ENCODE peak calls at places on chromosomes 11 and 22, in nine cellular contexts. One of them, this sample, is unnamed.

GRCh38 chr11:111726301-111726713 is 39.9 kb downstream of the PPP2R1B start:
- DNase-seq in stimulated activated naive CD4-positive, alpha-beta T cell: no peak
- DNase-seq in GM12865: no peak
- DNase-seq in fibroblast of pulmonary artery: no peak
- DNase-seq in BE2C: no peak
- DNase-seq in Calu3: no peak
- DNase-seq in activated T-cell treated with anti-CD3 and anti-CD28 coated beads, Interleukin-2, amount 50 U/mL, for 4 hours: no peak
- DNase-seq in stimulated activated CD4-positive, alpha-beta T cell treated with anti-CD3 and anti-CD28 coated beads, Interleukin-1b, Interleukin-23, amount 100 ng/mL, for 4 hours: no peak
- DNase-seq in GM12891: no peak
- DNase-seq in this sample: no peak

GRCh38 chr22:31142285-31142684 is 2.0 kb upstream of the PLA2G3 start:
- DNase-seq in BE2C: no peak
- DNase-seq in stimulated activated naive CD4-positive, alpha-beta T cell: no peak
- DNase-seq in stimulated activated CD4-positive, alpha-beta T cell treated with anti-CD3 and anti-CD28 coated beads, Interleukin-1b, Interleukin-23, amount 100 ng/mL, for 4 hours: no peak
- DNase-seq in GM12865: no peak
- DNase-seq in fibroblast of pulmonary artery: no peak
- DNase-seq in activated T-cell treated with anti-CD3 and anti-CD28 coated beads, Interleukin-2, amount 50 U/mL, for 4 hours: no peak
- DNase-seq in Calu3: no peak
- DNase-seq in GM12891: no peak
- DNase-seq in this sample: no peak

GRCh38 chr11:116929393-116930090 is 92.1 kb upstream of the APOA1 start:
- DNase-seq in Calu3: no peak
- DNase-seq in stimulated activated naive CD4-positive, alpha-beta T cell: no peak
- DNase-seq in stimulated activated CD4-positive, alpha-beta T cell treated with anti-CD3 and anti-CD28 coated beads, Interleukin-1b, Interleukin-23, amount 100 ng/mL, for 4 hours: no peak
- DNase-seq in GM12891: no peak
- DNase-seq in activated T-cell treated with anti-CD3 and anti-CD28 coated beads, Interleukin-2, amount 50 U/mL, for 4 hours: no peak
- DNase-seq in fibroblast of pulmonary artery: peak
- DNase-seq in GM12865: no peak
- DNase-seq in BE2C: no peak
- DNase-seq in this sample: no peak

GRCh38 chr11:64553554-64554201 is 37.3 kb upstream of the SLC22A12 start:
- DNase-seq in GM12865: peak
- DNase-seq in BE2C: peak
- DNase-seq in stimulated activated CD4-positive, alpha-beta T cell treated with anti-CD3 and anti-CD28 coated beads, Interleukin-1b, Interleukin-23, amount 100 ng/mL, for 4 hours: peak
- DNase-seq in fibroblast of pulmonary artery: peak
- DNase-seq in activated T-cell treated with anti-CD3 and anti-CD28 coated beads, Interleukin-2, amount 50 U/mL, for 4 hours: peak
- DNase-seq in stimulated activated naive CD4-positive, alpha-beta T cell: peak
- DNase-seq in GM12891: peak
- DNase-seq in Calu3: peak
- DNase-seq in this sample: peak

GRCh38 chr11:36056160-36056751 is 112.4 kb downstream of the LDLRAD3 start:
- DNase-seq in BE2C: peak
- DNase-seq in fibroblast of pulmonary artery: peak
- DNase-seq in activated T-cell treated with anti-CD3 and anti-CD28 coated beads, Interleukin-2, amount 50 U/mL, for 4 hours: no peak
- DNase-seq in stimulated activated naive CD4-positive, alpha-beta T cell: no peak
- DNase-seq in stimulated activated CD4-positive, alpha-beta T cell treated with anti-CD3 and anti-CD28 coated beads, Interleukin-1b, Interleukin-23, amount 100 ng/mL, for 4 hours: no peak
- DNase-seq in GM12891: no peak
- DNase-seq in GM12865: peak
- DNase-seq in Calu3: peak
- DNase-seq in this sample: peak

GRCh38 chr22:49406879-49407587 is 420.6 kb downstream of the BRD1 start:
- DNase-seq in BE2C: no peak
- DNase-seq in stimulated activated naive CD4-positive, alpha-beta T cell: no peak
- DNase-seq in GM12891: no peak
- DNase-seq in fibroblast of pulmonary artery: no peak
- DNase-seq in GM12865: no peak
- DNase-seq in Calu3: no peak
- DNase-seq in activated T-cell treated with anti-CD3 and anti-CD28 coated beads, Interleukin-2, amount 50 U/mL, for 4 hours: no peak
- DNase-seq in stimulated activated CD4-positive, alpha-beta T cell treated with anti-CD3 and anti-CD28 coated beads, Interleukin-1b, Interleukin-23, amount 100 ng/mL, for 4 hours: no peak
- DNase-seq in this sample: no peak

GRCh38 chr22:20101638-20102037 is 14.3 kb upstream of the RANBP1 start:
- DNase-seq in GM12891: no peak
- DNase-seq in stimulated activated CD4-positive, alpha-beta T cell treated with anti-CD3 and anti-CD28 coated beads, Interleukin-1b, Interleukin-23, amount 100 ng/mL, for 4 hours: no peak
- DNase-seq in activated T-cell treated with anti-CD3 and anti-CD28 coated beads, Interleukin-2, amount 50 U/mL, for 4 hours: no peak
- DNase-seq in GM12865: no peak
- DNase-seq in fibroblast of pulmonary artery: no peak
- DNase-seq in BE2C: peak
- DNase-seq in stimulated activated naive CD4-positive, alpha-beta T cell: no peak
- DNase-seq in Calu3: no peak
- DNase-seq in this sample: no peak

GRCh38 chr22:50088096-50088495 is 1.7 kb upstream of the MOV10L1 start:
- DNase-seq in activated T-cell treated with anti-CD3 and anti-CD28 coated beads, Interleukin-2, amount 50 U/mL, for 4 hours: no peak
- DNase-seq in GM12865: no peak
- DNase-seq in fibroblast of pulmonary artery: no peak
- DNase-seq in BE2C: no peak
- DNase-seq in stimulated activated naive CD4-positive, alpha-beta T cell: no peak
- DNase-seq in Calu3: no peak
- DNase-seq in GM12891: no peak
- DNase-seq in stimulated activated CD4-positive, alpha-beta T cell treated with anti-CD3 and anti-CD28 coated beads, Interleukin-1b, Interleukin-23, amount 100 ng/mL, for 4 hours: no peak
- DNase-seq in this sample: no peak

GRCh38 chr22:39363751-39364484 is 14.1 kb downstream of the SYNGR1 start:
- DNase-seq in BE2C: peak
- DNase-seq in stimulated activated naive CD4-positive, alpha-beta T cell: no peak
- DNase-seq in Calu3: no peak
- DNase-seq in stimulated activated CD4-positive, alpha-beta T cell treated with anti-CD3 and anti-CD28 coated beads, Interleukin-1b, Interleukin-23, amount 100 ng/mL, for 4 hours: no peak
- DNase-seq in GM12865: no peak
- DNase-seq in GM12891: no peak
- DNase-seq in fibroblast of pulmonary artery: no peak
- DNase-seq in activated T-cell treated with anti-CD3 and anti-CD28 coated beads, Interleukin-2, amount 50 U/mL, for 4 hours: no peak
- DNase-seq in this sample: peak

GRCh38 chr11:7691759-7692334 is 14.4 kb downstream of the OVCH2 start:
- DNase-seq in Calu3: no peak
- DNase-seq in BE2C: no peak
- DNase-seq in activated T-cell treated with anti-CD3 and anti-CD28 coated beads, Interleukin-2, amount 50 U/mL, for 4 hours: no peak
- DNase-seq in stimulated activated naive CD4-positive, alpha-beta T cell: no peak
- DNase-seq in GM12865: no peak
- DNase-seq in GM12891: no peak
- DNase-seq in stimulated activated CD4-positive, alpha-beta T cell treated with anti-CD3 and anti-CD28 coated beads, Interleukin-1b, Interleukin-23, amount 100 ng/mL, for 4 hours: no peak
- DNase-seq in fibroblast of pulmonary artery: peak
- DNase-seq in this sample: peak

GRCh38 chr11:10026514-10026913 is 267.5 kb downstream of the SBF2 start:
- DNase-seq in Calu3: no peak
- DNase-seq in BE2C: no peak
- DNase-seq in GM12865: no peak
- DNase-seq in activated T-cell treated with anti-CD3 and anti-CD28 coated beads, Interleukin-2, amount 50 U/mL, for 4 hours: no peak
- DNase-seq in GM12891: no peak
- DNase-seq in stimulated activated CD4-positive, alpha-beta T cell treated with anti-CD3 and anti-CD28 coated beads, Interleukin-1b, Interleukin-23, amount 100 ng/mL, for 4 hours: no peak
- DNase-seq in stimulated activated naive CD4-positive, alpha-beta T cell: no peak
- DNase-seq in fibroblast of pulmonary artery: peak
- DNase-seq in this sample: no peak

GRCh38 chr22:42519544-42520237 is at the start of gene RRP7A:
- DNase-seq in stimulated activated CD4-positive, alpha-beta T cell treated with anti-CD3 and anti-CD28 coated beads, Interleukin-1b, Interleukin-23, amount 100 ng/mL, for 4 hours: peak
- DNase-seq in GM12891: peak
- DNase-seq in BE2C: peak
- DNase-seq in activated T-cell treated with anti-CD3 and anti-CD28 coated beads, Interleukin-2, amount 50 U/mL, for 4 hours: peak
- DNase-seq in GM12865: peak
- DNase-seq in fibroblast of pulmonary artery: peak
- DNase-seq in Calu3: peak
- DNase-seq in stimulated activated naive CD4-positive, alpha-beta T cell: peak
- DNase-seq in this sample: peak

GRCh38 chr11:62757846-62758788 is 3.3 kb upstream of the POLR2G start:
- DNase-seq in fibroblast of pulmonary artery: no peak
- DNase-seq in Calu3: no peak
- DNase-seq in stimulated activated CD4-positive, alpha-beta T cell treated with anti-CD3 and anti-CD28 coated beads, Interleukin-1b, Interleukin-23, amount 100 ng/mL, for 4 hours: no peak
- DNase-seq in activated T-cell treated with anti-CD3 and anti-CD28 coated beads, Interleukin-2, amount 50 U/mL, for 4 hours: no peak
- DNase-seq in BE2C: no peak
- DNase-seq in GM12865: no peak
- DNase-seq in GM12891: no peak
- DNase-seq in stimulated activated naive CD4-positive, alpha-beta T cell: no peak
- DNase-seq in this sample: no peak

GRCh38 chr22:50009251-50009650 is 3.3 kb downstream of the IL17REL start:
- DNase-seq in BE2C: peak
- DNase-seq in Calu3: no peak
- DNase-seq in stimulated activated CD4-positive, alpha-beta T cell treated with anti-CD3 and anti-CD28 coated beads, Interleukin-1b, Interleukin-23, amount 100 ng/mL, for 4 hours: no peak
- DNase-seq in GM12891: no peak
- DNase-seq in fibroblast of pulmonary artery: no peak
- DNase-seq in activated T-cell treated with anti-CD3 and anti-CD28 coated beads, Interleukin-2, amount 50 U/mL, for 4 hours: no peak
- DNase-seq in stimulated activated naive CD4-positive, alpha-beta T cell: no peak
- DNase-seq in GM12865: no peak
- DNase-seq in this sample: no peak

GRCh38 chr11:12455938-12456337 is 78.6 kb downstream of the PARVA start:
- DNase-seq in Calu3: no peak
- DNase-seq in GM12891: no peak
- DNase-seq in stimulated activated CD4-positive, alpha-beta T cell treated with anti-CD3 and anti-CD28 coated beads, Interleukin-1b, Interleukin-23, amount 100 ng/mL, for 4 hours: no peak
- DNase-seq in fibroblast of pulmonary artery: peak
- DNase-seq in GM12865: no peak
- DNase-seq in BE2C: no peak
- DNase-seq in stimulated activated naive CD4-positive, alpha-beta T cell: no peak
- DNase-seq in activated T-cell treated with anti-CD3 and anti-CD28 coated beads, Interleukin-2, amount 50 U/mL, for 4 hours: no peak
- DNase-seq in this sample: no peak

GRCh38 chr11:75583710-75584658 is 21.9 kb downstream of the SERPINH1 start:
- DNase-seq in GM12891: peak
- DNase-seq in GM12865: no peak
- DNase-seq in activated T-cell treated with anti-CD3 and anti-CD28 coated beads, Interleukin-2, amount 50 U/mL, for 4 hours: no peak
- DNase-seq in stimulated activated CD4-positive, alpha-beta T cell treated with anti-CD3 and anti-CD28 coated beads, Interleukin-1b, Interleukin-23, amount 100 ng/mL, for 4 hours: no peak
- DNase-seq in stimulated activated naive CD4-positive, alpha-beta T cell: no peak
- DNase-seq in fibroblast of pulmonary artery: peak
- DNase-seq in Calu3: no peak
- DNase-seq in BE2C: peak
- DNase-seq in this sample: no peak

GRCh38 chr22:22800716-22801115 is 86.9 kb upstream of the IGLL5 start:
- DNase-seq in stimulated activated CD4-positive, alpha-beta T cell treated with anti-CD3 and anti-CD28 coated beads, Interleukin-1b, Interleukin-23, amount 100 ng/mL, for 4 hours: no peak
- DNase-seq in GM12865: no peak
- DNase-seq in BE2C: no peak
- DNase-seq in stimulated activated naive CD4-positive, alpha-beta T cell: no peak
- DNase-seq in GM12891: no peak
- DNase-seq in Calu3: no peak
- DNase-seq in activated T-cell treated with anti-CD3 and anti-CD28 coated beads, Interleukin-2, amount 50 U/mL, for 4 hours: no peak
- DNase-seq in fibroblast of pulmonary artery: no peak
- DNase-seq in this sample: no peak

GRCh38 chr11:132973686-132974085 is 558.6 kb downstream of the OPCML start:
- DNase-seq in stimulated activated CD4-positive, alpha-beta T cell treated with anti-CD3 and anti-CD28 coated beads, Interleukin-1b, Interleukin-23, amount 100 ng/mL, for 4 hours: no peak
- DNase-seq in activated T-cell treated with anti-CD3 and anti-CD28 coated beads, Interleukin-2, amount 50 U/mL, for 4 hours: no peak
- DNase-seq in stimulated activated naive CD4-positive, alpha-beta T cell: no peak
- DNase-seq in fibroblast of pulmonary artery: no peak
- DNase-seq in GM12865: no peak
- DNase-seq in BE2C: no peak
- DNase-seq in GM12891: no peak
- DNase-seq in Calu3: no peak
- DNase-seq in this sample: no peak

GRCh38 chr11:131809203-131809948 is 439.0 kb downstream of the NTM start:
- DNase-seq in GM12891: no peak
- DNase-seq in activated T-cell treated with anti-CD3 and anti-CD28 coated beads, Interleukin-2, amount 50 U/mL, for 4 hours: no peak
- DNase-seq in stimulated activated naive CD4-positive, alpha-beta T cell: no peak
- DNase-seq in GM12865: no peak
- DNase-seq in Calu3: no peak
- DNase-seq in stimulated activated CD4-positive, alpha-beta T cell treated with anti-CD3 and anti-CD28 coated beads, Interleukin-1b, Interleukin-23, amount 100 ng/mL, for 4 hours: no peak
- DNase-seq in fibroblast of pulmonary artery: peak
- DNase-seq in BE2C: no peak
- DNase-seq in this sample: no peak

GRCh38 chr22:29799217-29799680 is 32.1 kb downstream of the UQCR10 start:
- DNase-seq in BE2C: peak
- DNase-seq in Calu3: peak
- DNase-seq in stimulated activated naive CD4-positive, alpha-beta T cell: no peak
- DNase-seq in activated T-cell treated with anti-CD3 and anti-CD28 coated beads, Interleukin-2, amount 50 U/mL, for 4 hours: no peak
- DNase-seq in GM12891: no peak
- DNase-seq in stimulated activated CD4-positive, alpha-beta T cell treated with anti-CD3 and anti-CD28 coated beads, Interleukin-1b, Interleukin-23, amount 100 ng/mL, for 4 hours: no peak
- DNase-seq in fibroblast of pulmonary artery: peak
- DNase-seq in GM12865: no peak
- DNase-seq in this sample: peak

GRCh38 chr22:34122064-34122463 is 201.8 kb upstream of the LARGE1 start:
- DNase-seq in fibroblast of pulmonary artery: no peak
- DNase-seq in Calu3: no peak
- DNase-seq in activated T-cell treated with anti-CD3 and anti-CD28 coated beads, Interleukin-2, amount 50 U/mL, for 4 hours: no peak
- DNase-seq in GM12891: no peak
- DNase-seq in stimulated activated CD4-positive, alpha-beta T cell treated with anti-CD3 and anti-CD28 coated beads, Interleukin-1b, Interleukin-23, amount 100 ng/mL, for 4 hours: no peak
- DNase-seq in BE2C: no peak
- DNase-seq in stimulated activated naive CD4-positive, alpha-beta T cell: no peak
- DNase-seq in GM12865: no peak
- DNase-seq in this sample: no peak

GRCh38 chr11:61862714-61863547 is 28.4 kb downstream of the FADS3 start:
- DNase-seq in stimulated activated CD4-positive, alpha-beta T cell treated with anti-CD3 and anti-CD28 coated beads, Interleukin-1b, Interleukin-23, amount 100 ng/mL, for 4 hours: no peak
- DNase-seq in stimulated activated naive CD4-positive, alpha-beta T cell: no peak
- DNase-seq in fibroblast of pulmonary artery: no peak
- DNase-seq in BE2C: no peak
- DNase-seq in GM12891: no peak
- DNase-seq in GM12865: no peak
- DNase-seq in activated T-cell treated with anti-CD3 and anti-CD28 coated beads, Interleukin-2, amount 50 U/mL, for 4 hours: no peak
- DNase-seq in Calu3: no peak
- DNase-seq in this sample: no peak

GRCh38 chr11:129917231-129917630 is 21.9 kb upstream of the NFRKB start:
- DNase-seq in fibroblast of pulmonary artery: peak
- DNase-seq in BE2C: no peak
- DNase-seq in GM12891: no peak
- DNase-seq in GM12865: no peak
- DNase-seq in stimulated activated CD4-positive, alpha-beta T cell treated with anti-CD3 and anti-CD28 coated beads, Interleukin-1b, Interleukin-23, amount 100 ng/mL, for 4 hours: no peak
- DNase-seq in Calu3: no peak
- DNase-seq in stimulated activated naive CD4-positive, alpha-beta T cell: no peak
- DNase-seq in activated T-cell treated with anti-CD3 and anti-CD28 coated beads, Interleukin-2, amount 50 U/mL, for 4 hours: no peak
- DNase-seq in this sample: no peak

GRCh38 chr11:84901986-84902385 is 725.2 kb downstream of the DLG2 start:
- DNase-seq in GM12891: no peak
- DNase-seq in Calu3: no peak
- DNase-seq in stimulated activated CD4-positive, alpha-beta T cell treated with anti-CD3 and anti-CD28 coated beads, Interleukin-1b, Interleukin-23, amount 100 ng/mL, for 4 hours: no peak
- DNase-seq in fibroblast of pulmonary artery: peak
- DNase-seq in activated T-cell treated with anti-CD3 and anti-CD28 coated beads, Interleukin-2, amount 50 U/mL, for 4 hours: no peak
- DNase-seq in BE2C: no peak
- DNase-seq in stimulated activated naive CD4-positive, alpha-beta T cell: no peak
- DNase-seq in GM12865: no peak
- DNase-seq in this sample: no peak

GRCh38 chr11:71302911-71303310 is 50.5 kb upstream of the SHANK2 start:
- DNase-seq in BE2C: no peak
- DNase-seq in stimulated activated CD4-positive, alpha-beta T cell treated with anti-CD3 and anti-CD28 coated beads, Interleukin-1b, Interleukin-23, amount 100 ng/mL, for 4 hours: no peak
- DNase-seq in GM12891: no peak
- DNase-seq in fibroblast of pulmonary artery: no peak
- DNase-seq in activated T-cell treated with anti-CD3 and anti-CD28 coated beads, Interleukin-2, amount 50 U/mL, for 4 hours: no peak
- DNase-seq in stimulated activated naive CD4-positive, alpha-beta T cell: no peak
- DNase-seq in Calu3: no peak
- DNase-seq in GM12865: no peak
- DNase-seq in this sample: peak

GRCh38 chr22:48574776-48575566 is 1252.7 kb downstream of the BRD1 start:
- DNase-seq in Calu3: no peak
- DNase-seq in stimulated activated CD4-positive, alpha-beta T cell treated with anti-CD3 and anti-CD28 coated beads, Interleukin-1b, Interleukin-23, amount 100 ng/mL, for 4 hours: peak
- DNase-seq in GM12891: peak
- DNase-seq in activated T-cell treated with anti-CD3 and anti-CD28 coated beads, Interleukin-2, amount 50 U/mL, for 4 hours: no peak
- DNase-seq in fibroblast of pulmonary artery: peak
- DNase-seq in GM12865: no peak
- DNase-seq in stimulated activated naive CD4-positive, alpha-beta T cell: no peak
- DNase-seq in BE2C: no peak
- DNase-seq in this sample: no peak

GRCh38 chr11:93489841-93490240 is 53.4 kb downstream of the SMCO4 start:
- DNase-seq in GM12865: no peak
- DNase-seq in stimulated activated CD4-positive, alpha-beta T cell treated with anti-CD3 and anti-CD28 coated beads, Interleukin-1b, Interleukin-23, amount 100 ng/mL, for 4 hours: no peak
- DNase-seq in stimulated activated naive CD4-positive, alpha-beta T cell: no peak
- DNase-seq in BE2C: no peak
- DNase-seq in Calu3: no peak
- DNase-seq in GM12891: no peak
- DNase-seq in fibroblast of pulmonary artery: no peak
- DNase-seq in activated T-cell treated with anti-CD3 and anti-CD28 coated beads, Interleukin-2, amount 50 U/mL, for 4 hours: no peak
- DNase-seq in this sample: no peak

GRCh38 chr22:25045176-25045575 is 92.7 kb downstream of the KIAA1671 start:
- DNase-seq in BE2C: no peak
- DNase-seq in GM12865: no peak
- DNase-seq in Calu3: no peak
- DNase-seq in fibroblast of pulmonary artery: no peak
- DNase-seq in stimulated activated CD4-positive, alpha-beta T cell treated with anti-CD3 and anti-CD28 coated beads, Interleukin-1b, Interleukin-23, amount 100 ng/mL, for 4 hours: no peak
- DNase-seq in activated T-cell treated with anti-CD3 and anti-CD28 coated beads, Interleukin-2, amount 50 U/mL, for 4 hours: no peak
- DNase-seq in stimulated activated naive CD4-positive, alpha-beta T cell: no peak
- DNase-seq in GM12891: no peak
- DNase-seq in this sample: peak

GRCh38 chr22:48439560-48440135 is 1388.0 kb downstream of the BRD1 start:
- DNase-seq in GM12891: no peak
- DNase-seq in BE2C: no peak
- DNase-seq in GM12865: no peak
- DNase-seq in activated T-cell treated with anti-CD3 and anti-CD28 coated beads, Interleukin-2, amount 50 U/mL, for 4 hours: no peak
- DNase-seq in stimulated activated naive CD4-positive, alpha-beta T cell: no peak
- DNase-seq in stimulated activated CD4-positive, alpha-beta T cell treated with anti-CD3 and anti-CD28 coated beads, Interleukin-1b, Interleukin-23, amount 100 ng/mL, for 4 hours: no peak
- DNase-seq in fibroblast of pulmonary artery: no peak
- DNase-seq in Calu3: no peak
- DNase-seq in this sample: no peak

GRCh38 chr22:23745780-23746179 is 5.1 kb downstream of the ZNF70 start:
- DNase-seq in fibroblast of pulmonary artery: no peak
- DNase-seq in GM12865: no peak
- DNase-seq in BE2C: no peak
- DNase-seq in stimulated activated CD4-positive, alpha-beta T cell treated with anti-CD3 and anti-CD28 coated beads, Interleukin-1b, Interleukin-23, amount 100 ng/mL, for 4 hours: no peak
- DNase-seq in GM12891: no peak
- DNase-seq in Calu3: no peak
- DNase-seq in stimulated activated naive CD4-positive, alpha-beta T cell: no peak
- DNase-seq in activated T-cell treated with anti-CD3 and anti-CD28 coated beads, Interleukin-2, amount 50 U/mL, for 4 hours: no peak
- DNase-seq in this sample: peak

GRCh38 chr22:49628351-49629023 is 199.2 kb downstream of the BRD1 start:
- DNase-seq in stimulated activated CD4-positive, alpha-beta T cell treated with anti-CD3 and anti-CD28 coated beads, Interleukin-1b, Interleukin-23, amount 100 ng/mL, for 4 hours: no peak
- DNase-seq in stimulated activated naive CD4-positive, alpha-beta T cell: no peak
- DNase-seq in GM12865: no peak
- DNase-seq in BE2C: no peak
- DNase-seq in Calu3: no peak
- DNase-seq in fibroblast of pulmonary artery: no peak
- DNase-seq in activated T-cell treated with anti-CD3 and anti-CD28 coated beads, Interleukin-2, amount 50 U/mL, for 4 hours: no peak
- DNase-seq in GM12891: no peak
- DNase-seq in this sample: no peak